ENCODE peak calls at places on chromosome 6, in seven cellular contexts. J, H, G, C, W, T and O are unnamed samples.

GRCh38 chr6:98343797-98344196 is 490.6 kb upstream of the POU3F2 start:
- DNase-seq in J (no peak), H (no peak), G (no peak), C (no peak), W (no peak), T (no peak), O (no peak)

GRCh38 chr6:43290905-43291355 is 7.1 kb upstream of the SLC22A7 start:
- DNase-seq in J (no peak), H (no peak), G (no peak), C (no peak), W (peak), T (no peak), O (no peak)

GRCh38 chr6:107064579-107065065 is 36.6 kb downstream of the MTRES1 start:
- DNase-seq in J (peak), H (no peak), G (no peak), C (no peak), W (peak), T (no peak), O (no peak)

GRCh38 chr6:44073612-44074382 is 53.5 kb downstream of the MRPL14 start:
- DNase-seq in J (no peak), H (no peak), G (no peak), C (peak), W (peak), T (no peak), O (peak)

GRCh38 chr6:40376113-40376650 is 211.0 kb downstream of the LRFN2 start:
- DNase-seq in J (no peak), H (no peak), G (no peak), C (no peak), W (no peak), T (no peak), O (no peak)

GRCh38 chr6:23529902-23530301 is 596.1 kb upstream of the NRSN1 start:
- DNase-seq in J (no peak), H (no peak), G (no peak), C (no peak), W (no peak), T (no peak), O (no peak)

GRCh38 chr6:113858605-113859348 is 1.6 kb downstream of the MARCKS start:
- DNase-seq in J (peak), H (peak), G (peak), C (peak), W (peak), T (peak), O (peak)

GRCh38 chr6:107132330-107132954 is 17.1 kb upstream of the BEND3 start:
- DNase-seq in J (peak), H (peak), G (peak), C (peak), W (peak), T (peak), O (peak)

GRCh38 chr6:32977272-32977952 is 9.0 kb downstream of the BRD2 start:
- DNase-seq in J (no peak), H (no peak), G (no peak), C (no peak), W (no peak), T (no peak), O (no peak)

GRCh38 chr6:134480593-134480992 is 162.7 kb upstream of the SGK1 start:
- DNase-seq in J (peak), H (no peak), G (no peak), C (no peak), W (peak), T (no peak), O (no peak)

GRCh38 chr6:18260448-18261106 is 3.8 kb downstream of the DEK start:
- DNase-seq in J (peak), H (no peak), G (no peak), C (no peak), W (peak), T (no peak), O (peak)

GRCh38 chr6:154258064-154258757 is 98.4 kb downstream of the IPCEF1 start:
- DNase-seq in J (no peak), H (no peak), G (no peak), C (no peak), W (no peak), T (no peak), O (no peak)

GRCh38 chr6:111614833-111615582 is 9.3 kb upstream of the TRAF3IP2 start:
- DNase-seq in J (no peak), H (peak), G (no peak), C (peak), W (no peak), T (peak), O (no peak)

GRCh38 chr6:126112171-126112632 is 125.9 kb downstream of the TRMT11 start:
- DNase-seq in J (peak), H (peak), G (no peak), C (no peak), W (no peak), T (no peak), O (no peak)

GRCh38 chr6:45959534-45960195 is 56.0 kb downstream of the CLIC5 start:
- DNase-seq in J (peak), H (peak), G (no peak), C (no peak), W (peak), T (no peak), O (no peak)

GRCh38 chr6:157989541-157990289 is 8.1 kb downstream of the SYNJ2 start:
- DNase-seq in J (peak), H (peak), G (no peak), C (peak), W (peak), T (no peak), O (no peak)

GRCh38 chr6:25992413-25993037 is 29.9 kb downstream of the TRIM38 start:
- DNase-seq in J (peak), H (peak), G (peak), C (peak), W (peak), T (peak), O (peak)

GRCh38 chr6:168724033-168724432 is 283.0 kb downstream of the SMOC2 start:
- DNase-seq in J (no peak), H (no peak), G (no peak), C (no peak), W (no peak), T (no peak), O (no peak)

GRCh38 chr6:96002576-96002910 is 13.2 kb upstream of the FUT9 start:
- DNase-seq in J (no peak), H (no peak), G (no peak), C (no peak), W (no peak), T (no peak), O (no peak)

GRCh38 chr6:140002406-140003022 is 628.1 kb upstream of the CITED2 start:
- DNase-seq in J (no peak), H (no peak), G (no peak), C (peak), W (peak), T (no peak), O (no peak)

GRCh38 chr6:29792123-29793035 is 35.2 kb upstream of the HLA-G start:
- DNase-seq in J (peak), H (peak), G (no peak), C (peak), W (peak), T (peak), O (no peak)

GRCh38 chr6:170117111-170117972 is 173.5 kb downstream of the DLL1 start:
- DNase-seq in J (no peak), H (no peak), G (no peak), C (no peak), W (no peak), T (no peak), O (no peak)

GRCh38 chr6:81366970-81367369 is 385.5 kb downstream of the TENT5A start:
- DNase-seq in J (no peak), H (no peak), G (no peak), C (no peak), W (no peak), T (no peak), O (no peak)

GRCh38 chr6:168130168-168130651 is 51.2 kb upstream of the FRMD1 start:
- DNase-seq in J (no peak), H (no peak), G (no peak), C (no peak), W (no peak), T (no peak), O (no peak)

GRCh38 chr6:24935323-24935722 is 437 bp downstream of the RIPOR2 start:
- DNase-seq in J (peak), H (no peak), G (no peak), C (no peak), W (no peak), T (no peak), O (no peak)

GRCh38 chr6:166567107-166567506 is 19.4 kb downstream of the RAMACL start:
- DNase-seq in J (peak), H (peak), G (no peak), C (no peak), W (peak), T (no peak), O (no peak)

GRCh38 chr6:157528931-157529653 is 148.1 kb downstream of the ZDHHC14 start:
- DNase-seq in J (peak), H (peak), G (no peak), C (no peak), W (no peak), T (no peak), O (no peak)

GRCh38 chr6:83270971-83271714 is 78.0 kb downstream of the RWDD2A start:
- DNase-seq in J (peak), H (no peak), G (peak), C (no peak), W (peak), T (no peak), O (no peak)

GRCh38 chr6:167835260-167835659 is 8.5 kb downstream of the AFDN start:
- DNase-seq in J (no peak), H (no peak), G (no peak), C (no peak), W (no peak), T (no peak), O (no peak)

GRCh38 chr6:114989279-114989964 is 646.6 kb upstream of the HS3ST5 start:
- DNase-seq in J (no peak), H (no peak), G (no peak), C (no peak), W (no peak), T (no peak), O (no peak)

GRCh38 chr6:46932526-46932925 is 10.8 kb upstream of the ADGRF5 start:
- DNase-seq in J (peak), H (no peak), G (no peak), C (no peak), W (peak), T (no peak), O (no peak)

GRCh38 chr6:115768469-115768868 is 292.2 kb downstream of the FRK start:
- DNase-seq in J (no peak), H (no peak), G (no peak), C (no peak), W (no peak), T (no peak), O (no peak)

GRCh38 chr6:106586815-106587214 is 42.5 kb downstream of the RTN4IP1 start:
- DNase-seq in J (no peak), H (no peak), G (no peak), C (no peak), W (peak), T (no peak), O (no peak)

GRCh38 chr6:157741321-157741720 is 81.7 kb upstream of the SNX9 start:
- DNase-seq in J (no peak), H (no peak), G (no peak), C (peak), W (no peak), T (no peak), O (no peak)

DNA sequence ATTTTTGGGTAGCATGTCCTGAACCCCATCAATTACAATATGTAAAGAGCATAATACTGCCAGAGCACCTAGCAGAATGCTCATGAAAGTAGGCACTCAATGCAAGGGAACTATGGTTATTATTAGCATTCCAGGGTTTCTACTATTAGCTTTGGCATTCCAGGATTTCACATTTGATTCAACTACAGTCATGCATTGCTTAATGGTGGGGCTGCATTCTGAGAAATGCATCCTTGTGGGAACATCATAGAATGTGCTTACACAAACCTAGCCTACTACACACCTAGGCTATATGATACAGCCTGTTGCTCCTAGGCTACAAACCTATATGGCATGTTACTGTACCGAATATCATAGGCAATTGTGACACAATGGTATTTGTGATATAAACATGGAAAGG is 247.8 kb downstream of the CD83 start:
- DNase-seq in J (no peak), H (no peak), G (no peak), C (no peak), W (peak), T (no peak), O (no peak)
- TF ChIP-seq EZH2phosphoT487 in J (no peak), H (no peak), G (no peak), C (no peak), W (no peak), T (no peak), O (no peak)

GRCh38 chr6:5517781-5518180 is 256.5 kb downstream of the FARS2 start:
- DNase-seq in J (no peak), H (no peak), G (no peak), C (no peak), W (no peak), T (no peak), O (no peak)
- TF ChIP-seq EZH2phosphoT487 in J (no peak), H (no peak), G (no peak), C (no peak), W (no peak), T (no peak), O (no peak)

DNA sequence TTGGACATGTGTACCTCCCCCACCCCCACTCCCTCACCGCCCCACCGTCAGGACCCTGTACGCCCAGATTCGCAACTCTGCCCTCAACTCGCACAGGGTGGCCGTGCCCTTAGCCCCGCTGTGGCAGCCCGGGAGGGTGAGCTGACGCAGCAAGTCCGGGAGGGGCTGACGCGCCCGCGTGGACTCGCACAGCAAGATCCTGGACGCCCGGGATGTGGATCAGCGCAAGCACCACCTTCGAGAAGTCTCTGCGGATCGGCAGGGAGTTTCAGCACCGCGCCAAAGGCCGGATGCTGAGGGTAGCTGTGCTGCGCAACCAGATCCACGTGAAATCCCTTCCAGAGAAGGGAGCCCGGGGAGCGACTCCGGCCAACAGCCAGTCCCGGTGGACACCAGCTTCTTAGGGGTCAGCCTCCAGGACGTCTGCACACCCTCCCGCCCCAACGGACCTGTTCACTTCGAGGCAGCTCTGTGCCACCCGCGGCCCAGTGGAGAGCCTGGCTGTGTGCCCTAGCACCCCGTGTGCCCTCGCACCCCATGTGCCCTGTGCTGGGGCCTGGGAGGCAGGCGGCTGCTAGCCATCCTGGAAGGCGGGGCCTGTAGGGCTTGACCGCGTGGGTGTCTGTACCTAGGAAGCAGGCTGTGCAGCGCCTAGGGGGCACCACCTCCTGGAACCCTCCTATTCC is 6.7 kb upstream of the GJA10 start:
- DNase-seq in J (no peak), H (no peak), G (no peak), C (peak), W (peak), T (no peak), O (no peak)
- TF ChIP-seq EZH2phosphoT487 in J (no peak), H (no peak), G (no peak), C (no peak), W (no peak), T (no peak), O (no peak)

GRCh38 chr6:13486679-13487121 is 700 bp downstream of the GFOD1 start:
- DNase-seq in J (peak), H (peak), G (no peak), C (peak), W (peak), T (peak), O (peak)

GRCh38 chr6:13487122-13488014 is at the start of gene GFOD1:
- DNase-seq in J (peak), H (peak), G (peak), C (peak), W (peak), T (peak), O (peak)

GRCh38 chr6:13484827-13485226 is 2.6 kb downstream of the GFOD1 start:
- DNase-seq in J (no peak), H (no peak), G (no peak), C (no peak), W (no peak), T (no peak), O (no peak)

GRCh38 chr6:13485303-13485702 is 2.1 kb downstream of the GFOD1 start:
- DNase-seq in J (no peak), H (no peak), G (no peak), C (no peak), W (no peak), T (no peak), O (no peak)

DNA sequence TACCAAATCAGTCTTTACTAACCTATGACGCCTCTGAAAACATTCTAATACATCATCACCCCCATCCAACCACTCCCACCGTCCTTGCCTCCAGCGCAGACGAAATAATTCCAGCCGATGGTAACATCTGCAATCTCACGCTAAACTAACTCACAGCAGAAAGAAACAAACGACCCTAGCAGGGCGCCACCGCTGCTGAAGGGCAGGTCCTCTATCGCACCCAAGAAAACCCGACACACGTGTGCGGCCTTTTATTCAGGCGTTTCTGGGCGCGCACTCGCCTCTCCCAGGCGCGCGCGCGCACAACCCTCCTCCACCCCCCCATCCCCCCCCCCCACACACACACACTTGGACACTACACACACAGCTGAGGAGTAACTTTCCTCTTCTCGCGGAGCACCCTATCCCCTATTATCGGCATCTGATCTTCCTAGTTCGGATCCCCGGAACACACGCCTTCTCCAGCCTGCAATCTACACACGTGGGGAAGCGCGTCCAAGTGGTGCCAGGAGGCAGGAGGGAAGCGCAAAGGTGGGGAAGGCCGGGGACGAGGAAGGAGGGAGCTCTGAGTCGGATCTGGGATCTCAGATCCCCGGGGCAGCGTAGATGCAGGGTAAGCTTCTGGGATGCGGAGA is 1.4 kb downstream of the GFOD1 start:
- DNase-seq in J (peak), H (peak), G (no peak), C (peak), W (peak), T (peak), O (peak)
- TF ChIP-seq EZH2phosphoT487 in J (no peak), H (no peak), G (no peak), C (no peak), W (no peak), T (no peak), O (no peak)

GRCh38 chr6:99604161-99605073 is 2.2 kb upstream of the PRDM13 start:
- DNase-seq in J (no peak), H (no peak), G (no peak), C (peak), W (no peak), T (peak), O (no peak)

GRCh38 chr6:99605074-99605726 is 1.4 kb upstream of the PRDM13 start:
- DNase-seq in J (no peak), H (no peak), G (no peak), C (peak), W (no peak), T (peak), O (peak)

GRCh38 chr6:99605911-99606669 is 543 bp upstream of the PRDM13 start:
- DNase-seq in J (no peak), H (no peak), G (no peak), C (no peak), W (no peak), T (no peak), O (no peak)

GRCh38 chr6:99603421-99604160 is 3.0 kb upstream of the PRDM13 start:
- DNase-seq in J (no peak), H (peak), G (no peak), C (peak), W (peak), T (peak), O (no peak)

GRCh38 chr6:99602519-99603420 is 3.9 kb upstream of the PRDM13 start:
- DNase-seq in J (no peak), H (no peak), G (no peak), C (peak), W (no peak), T (peak), O (no peak)
- TF ChIP-seq EZH2phosphoT487 in J (no peak), H (peak), G (no peak), C (peak), W (peak), T (peak), O (no peak)

DNA sequence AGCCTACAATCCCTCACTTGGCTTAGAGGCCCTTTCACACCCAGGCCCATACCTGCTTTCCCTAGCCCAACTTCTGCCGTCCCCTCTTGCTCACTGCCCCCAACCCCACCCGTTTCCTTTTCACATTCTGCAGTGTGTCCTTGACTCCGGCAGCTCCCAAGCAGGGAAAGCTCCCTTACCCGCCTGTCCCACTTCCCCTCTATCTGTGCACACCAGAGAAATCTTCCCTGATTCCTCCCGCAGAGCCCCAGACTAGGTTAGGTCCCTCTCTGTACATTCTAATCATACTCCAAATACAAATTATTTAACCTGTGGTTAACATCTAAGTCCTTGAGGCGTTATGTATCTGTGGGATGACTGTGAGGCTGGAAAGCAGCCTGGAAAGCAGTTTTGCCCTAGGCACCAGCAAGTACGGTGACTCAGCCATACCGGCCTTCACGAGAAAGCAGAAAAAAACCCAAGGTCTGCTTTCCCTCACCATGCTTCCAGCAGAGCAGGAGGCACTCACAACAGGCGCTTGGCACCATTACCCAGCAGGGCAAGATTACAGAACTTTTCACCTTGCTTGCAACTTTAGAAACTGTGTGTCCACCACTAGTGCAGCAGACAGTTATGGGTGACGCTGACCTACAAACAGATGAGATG is 22.3 kb downstream of the ELOVL5 start:
- DNase-seq in J (peak), H (peak), G (peak), C (no peak), W (peak), T (no peak), O (no peak)
- TF ChIP-seq EZH2phosphoT487 in J (no peak), H (no peak), G (no peak), C (no peak), W (no peak), T (no peak), O (no peak)